ENCODE peak calls at places on chromosomes 12 and 14, in four cellular contexts. D, U, T and Y are unnamed samples.

GRCh38 chr14:104697892-104698583 is 8.6 kb downstream of the INF2 start:
- DNase-seq in D (no peak), U (no peak), T (no peak), Y (no peak)

GRCh38 chr14:36767603-36768281 is 106.1 kb downstream of the PAX9 start:
- DNase-seq in D (peak; percentile 11), U (peak; percentile 3), T (no peak), Y (no peak)

GRCh38 chr14:91381801-91382670 is 35.6 kb downstream of the CCDC88C start:
- DNase-seq in D (no peak), U (no peak), T (no peak), Y (no peak)

GRCh38 chr12:113477171-113477841 is 5.6 kb upstream of the LHX5 start:
- DNase-seq in D (peak; percentile 78), U (no peak), T (no peak), Y (no peak)

GRCh38 chr14:90453401-90453951 is 56.6 kb downstream of the CALM1 start:
- DNase-seq in D (no peak), U (peak; percentile 16), T (peak; percentile 85), Y (no peak)

GRCh38 chr14:33796356-33796755 is 154.5 kb downstream of the EGLN3 start:
- DNase-seq in D (no peak), U (peak; percentile 71), T (peak; percentile 76), Y (no peak)

GRCh38 chr12:7091660-7092228 is 501 bp downstream of the C1R start:
- DNase-seq in D (peak; percentile 44), U (no peak), T (peak; percentile 75), Y (no peak)

GRCh38 chr12:11437966-11438365 is 42.6 kb upstream of the PRB2 start:
- DNase-seq in D (no peak), U (no peak), T (no peak), Y (no peak)

GRCh38 chr12:67772276-67773169 is 124.0 kb downstream of the DYRK2 start:
- DNase-seq in D (peak; percentile 74), U (peak; percentile 80), T (no peak), Y (no peak)

GRCh38 chr14:89388853-89389252 is 28.2 kb downstream of the FOXN3 start:
- DNase-seq in D (no peak), U (peak; percentile 35), T (peak; percentile 46), Y (no peak)

DNA sequence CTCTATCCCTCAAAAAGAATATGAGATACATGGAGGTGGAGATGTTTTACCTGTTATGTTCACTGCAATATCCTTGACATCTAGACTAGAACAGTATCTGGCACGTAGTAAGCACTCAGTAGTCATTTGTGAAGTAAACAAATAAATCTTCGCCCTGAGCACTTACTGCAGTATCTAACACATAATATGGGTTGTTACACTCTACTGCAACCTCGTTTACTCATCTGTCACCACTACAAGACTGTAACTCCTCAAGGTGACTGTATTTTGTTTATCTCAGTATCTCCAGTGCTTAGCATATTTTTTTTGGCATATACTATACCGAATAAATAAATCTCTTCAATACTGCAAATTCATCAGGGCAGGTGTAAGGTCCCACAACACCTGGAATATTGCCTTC is 66.1 kb downstream of the WASHC3 start:
- DNase-seq in D (no peak), U (no peak), T (no peak), Y (no peak)
- H3K4me3 ChIP-seq in D (no peak overlapping the region), U (no peak overlapping the region), T (no peak overlapping the region), Y (no peak overlapping the region)

DNA sequence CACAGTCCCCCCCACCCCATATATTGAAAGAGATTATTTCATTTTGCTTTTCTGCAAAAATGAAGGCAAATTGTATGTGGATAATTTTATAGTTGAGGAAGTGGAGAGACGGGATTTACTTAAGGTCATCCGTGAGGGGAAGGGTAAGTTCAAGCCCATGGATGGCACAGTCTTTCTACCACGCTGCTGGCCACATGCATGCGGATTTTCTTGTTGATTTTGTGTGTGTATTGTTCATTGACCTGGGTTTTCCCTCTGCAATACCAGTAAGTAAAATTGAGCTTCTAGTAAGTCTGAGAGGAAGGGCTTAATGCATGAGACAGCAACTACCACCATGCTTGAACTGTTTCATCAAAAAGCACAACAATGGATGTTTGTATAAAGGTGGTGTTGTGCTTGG is 35.1 kb downstream of the ACACB start:
- DNase-seq in D (no peak), U (no peak), T (peak; percentile 13), Y (no peak)
- H3K4me3 ChIP-seq in D (no peak overlapping the region), U (no peak overlapping the region), T (no peak overlapping the region), Y (no peak overlapping the region)

GRCh38 chr14:55603401-55603953 is 23.5 kb downstream of the KTN1 start:
- DNase-seq in D (no peak), U (no peak), T (no peak), Y (no peak)

GRCh38 chr14:55604467-55604866 is 24.5 kb downstream of the KTN1 start:
- DNase-seq in D (no peak), U (no peak), T (no peak), Y (no peak)

GRCh38 chr14:55599250-55599879 is 19.4 kb downstream of the KTN1 start:
- DNase-seq in D (no peak), U (no peak), T (no peak), Y (no peak)

GRCh38 chr14:55604900-55605418 is 25.0 kb downstream of the KTN1 start:
- DNase-seq in D (no peak), U (no peak), T (no peak), Y (no peak)

GRCh38 chr14:55600784-55601561 is 21.0 kb downstream of the KTN1 start:
- DNase-seq in D (no peak), U (peak; percentile 85), T (no peak), Y (no peak)
- H3K4me3 ChIP-seq in D (no peak overlapping the region), U (no peak overlapping the region), T (no peak overlapping the region), Y (no peak overlapping the region)

GRCh38 chr12:13099066-13099909 is 4.2 kb downstream of the GSG1 start:
- DNase-seq in D (no peak), U (peak; percentile 6), T (peak; percentile 59), Y (no peak)
- H3K4me3 ChIP-seq in D (no peak overlapping the region), U (no peak overlapping the region), T (no peak overlapping the region), Y (no peak overlapping the region)

GRCh38 chr14:92653162-92653651 is 95.2 kb downstream of the LGMN start:
- DNase-seq in D (no peak), U (no peak), T (no peak), Y (no peak)

GRCh38 chr14:92651106-92651792 is 97.2 kb downstream of the LGMN start:
- DNase-seq in D (peak; percentile 59), U (no peak), T (peak; percentile 66), Y (peak; percentile 80)

GRCh38 chr14:92654206-92654901 is 94.1 kb downstream of the LGMN start:
- DNase-seq in D (no peak), U (no peak), T (no peak), Y (no peak)

GRCh38 chr14:92651793-92652382 is 96.5 kb downstream of the LGMN start:
- DNase-seq in D (no peak), U (no peak), T (peak; percentile 68), Y (no peak)

DNA sequence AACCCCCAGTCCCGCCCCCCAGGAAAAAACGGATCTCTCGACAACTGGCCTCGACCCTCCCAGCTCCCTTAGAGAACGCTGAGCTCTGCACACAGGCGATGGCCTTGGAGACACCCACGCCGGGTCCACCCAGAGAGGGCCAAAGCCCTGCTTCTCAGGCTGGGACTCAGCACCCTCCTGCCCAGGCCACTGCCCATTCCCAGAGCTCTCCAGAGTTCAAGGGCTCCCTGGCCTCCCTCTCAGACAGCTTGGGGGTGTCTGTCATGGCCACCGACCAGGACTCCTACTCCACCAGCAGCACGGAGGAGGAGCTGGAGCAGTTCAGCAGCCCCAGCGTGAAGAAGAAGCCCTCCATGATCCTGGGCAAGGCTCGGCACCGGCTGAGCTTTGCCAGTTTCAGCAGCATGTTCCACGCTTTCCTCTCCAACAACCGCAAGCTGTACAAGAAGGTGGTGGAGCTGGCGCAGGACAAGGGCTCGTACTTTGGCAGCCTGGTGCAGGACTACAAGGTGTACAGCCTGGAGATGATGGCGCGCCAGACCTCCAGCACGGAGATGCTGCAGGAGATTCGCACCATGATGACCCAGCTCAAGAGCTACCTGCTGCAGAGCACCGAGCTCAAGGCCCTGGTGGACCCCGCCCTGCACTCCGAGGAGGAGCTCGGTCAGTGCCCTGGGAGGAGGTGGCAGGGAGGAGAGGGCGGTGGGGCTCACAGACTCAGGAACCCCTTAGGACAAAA is 95.8 kb downstream of the LGMN start:
- DNase-seq in D (no peak), U (no peak), T (no peak), Y (no peak)
- H3K4me3 ChIP-seq in D (no peak overlapping the region), U (no peak overlapping the region), T (no peak overlapping the region), Y (no peak overlapping the region)

GRCh38 chr12:30006021-30006420 is 222.3 kb upstream of the TMTC1 start:
- DNase-seq in D (no peak), U (no peak), T (no peak), Y (no peak)
- H3K4me3 ChIP-seq in D (no peak overlapping the region), U (no peak overlapping the region), T (no peak overlapping the region), Y (no peak overlapping the region)

DNA sequence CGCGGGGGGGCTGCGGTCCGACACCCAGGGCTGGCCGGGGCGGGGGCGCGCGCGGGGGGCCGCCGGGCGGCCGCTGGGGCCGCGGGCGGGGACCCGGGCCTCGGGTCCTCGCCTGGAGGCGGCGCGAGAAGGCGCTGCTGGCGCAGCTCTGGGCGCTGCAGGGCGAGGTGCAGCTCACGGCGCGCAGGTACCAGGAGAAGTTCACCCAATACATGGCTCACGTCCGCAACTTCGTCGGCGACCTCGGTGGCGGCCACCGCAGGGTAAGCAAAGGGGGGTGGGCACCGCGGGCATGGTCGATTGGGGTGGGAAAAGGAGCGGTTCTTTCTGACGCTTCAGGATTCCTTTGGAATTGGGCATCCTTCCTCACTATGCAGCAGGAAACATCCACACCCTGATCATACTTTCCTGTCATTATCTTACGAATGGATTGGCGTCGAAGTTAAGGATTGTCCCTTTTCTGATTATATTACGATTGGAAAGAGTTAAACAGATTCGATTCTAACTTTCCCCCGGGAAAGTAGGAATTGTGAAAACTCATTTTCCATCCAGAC is 798 bp downstream of the PDZRN4 start:
- DNase-seq in D (peak; percentile 58), U (no peak), T (no peak), Y (no peak)
- H3K4me3 ChIP-seq in D (peak overlapping the region; percentile 45), U (no peak overlapping the region), T (no peak overlapping the region), Y (no peak overlapping the region)

GRCh38 chr14:31854508-31855075 is 222.5 kb upstream of the ARHGAP5 start:
- DNase-seq in D (no peak), U (no peak), T (no peak), Y (no peak)
- H3K4me3 ChIP-seq in D (no peak overlapping the region), U (no peak overlapping the region), T (no peak overlapping the region), Y (no peak overlapping the region)

GRCh38 chr12:53622724-53623123 is 3.5 kb downstream of the ATF7 start:
- DNase-seq in D (no peak), U (no peak), T (no peak), Y (no peak)

GRCh38 chr12:53624453-53624852 is 1.7 kb downstream of the ATF7 start:
- DNase-seq in D (no peak), U (peak; percentile 23), T (no peak), Y (no peak)

GRCh38 chr12:53624956-53625355 is 1.2 kb downstream of the ATF7 start:
- DNase-seq in D (no peak), U (no peak), T (no peak), Y (no peak)

GRCh38 chr12:53623526-53623925 is 2.7 kb downstream of the ATF7 start:
- DNase-seq in D (peak; percentile 16), U (peak; percentile 61), T (no peak), Y (no peak)

GRCh38 chr12:53623986-53624385 is 2.2 kb downstream of the ATF7 start:
- DNase-seq in D (peak; percentile 8), U (peak; percentile 67), T (no peak), Y (no peak)
- H3K4me3 ChIP-seq in D (no peak overlapping the region), U (peak overlapping the region; percentile 90), T (no peak overlapping the region), Y (no peak overlapping the region)